ENCODE peak calls at places on chromosomes 6 and 20, in six cellular contexts. U, D, I, S, W and V are unnamed samples.

GRCh38 chr6:88910922-88911778 is 52.3 kb downstream of the RNGTT start:
- DNase-seq in U (no peak), D (no peak), I (no peak), S (no peak), W (no peak), V (no peak)

GRCh38 chr20:15834857-15835256 is 738.4 kb downstream of the KIF16B start:
- DNase-seq in U (no peak), D (no peak), I (no peak), S (no peak), W (no peak), V (no peak)

GRCh38 chr6:8059129-8059528 is 5.1 kb downstream of the BLOC1S5 start:
- DNase-seq in U (no peak), D (peak; percentile 63), I (peak; percentile 16), S (no peak), W (no peak), V (no peak)

GRCh38 chr6:123803862-123804681 is at the start of gene NKAIN2:
- DNase-seq in U (no peak), D (no peak), I (no peak), S (no peak), W (no peak), V (peak; percentile 69)

GRCh38 chr20:4135385-4136077 is 120.2 kb upstream of the RNF24 start:
- DNase-seq in U (peak; percentile 98), D (peak; percentile 99), I (peak; percentile 58), S (no peak), W (peak; percentile 99), V (peak; percentile 32)

GRCh38 chr20:37376791-37377190 is 30.9 kb downstream of the SRC start:
- DNase-seq in U (no peak), D (no peak), I (no peak), S (no peak), W (no peak), V (no peak)

GRCh38 chr6:99875068-99875467 is 119.0 kb downstream of the MCHR2 start:
- DNase-seq in U (no peak), D (no peak), I (no peak), S (no peak), W (no peak), V (no peak)

GRCh38 chr6:145895802-145896201 is 68.4 kb downstream of the SHPRH start:
- DNase-seq in U (peak; percentile 0), D (peak; percentile 28), I (no peak), S (no peak), W (no peak), V (no peak)

GRCh38 chr6:78989191-78989590 is 88.9 kb downstream of the PHIP start:
- DNase-seq in U (no peak), D (no peak), I (no peak), S (no peak), W (no peak), V (no peak)

GRCh38 chr6:82246802-82247633 is 526 bp downstream of the IBTK start:
- DNase-seq in U (peak; percentile 40), D (peak; percentile 30), I (peak; percentile 81), S (no peak), W (peak; percentile 83), V (peak; percentile 64)

DNA sequence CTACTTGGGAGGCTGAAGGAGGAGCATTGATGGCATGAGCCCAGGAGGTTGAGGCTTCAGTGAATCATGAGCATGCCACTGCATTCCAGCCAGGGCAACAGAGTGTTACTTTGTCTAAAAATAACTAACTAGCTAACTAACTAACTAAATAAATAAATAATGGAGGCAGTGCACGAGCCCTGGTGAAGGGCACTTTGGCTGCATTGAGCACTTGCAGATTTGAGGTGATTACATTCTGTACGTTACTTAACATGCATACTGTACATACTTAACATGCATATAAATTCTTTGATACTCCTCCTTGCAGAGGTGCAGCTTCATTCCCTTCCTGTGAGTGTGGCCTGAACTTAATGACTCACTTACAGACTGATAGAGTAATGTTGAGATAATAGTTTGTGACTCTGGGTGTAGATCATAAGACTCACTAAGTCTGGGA is 10.7 kb downstream of the HLA-A start:
- DNase-seq in U (peak; percentile 46), D (peak; percentile 21), I (no peak), S (no peak), W (no peak), V (no peak)
- TF ChIP-seq BHLHE40 in U (no peak), D (no peak), I (no peak), S (no peak), W (no peak), V (no peak)

DNA sequence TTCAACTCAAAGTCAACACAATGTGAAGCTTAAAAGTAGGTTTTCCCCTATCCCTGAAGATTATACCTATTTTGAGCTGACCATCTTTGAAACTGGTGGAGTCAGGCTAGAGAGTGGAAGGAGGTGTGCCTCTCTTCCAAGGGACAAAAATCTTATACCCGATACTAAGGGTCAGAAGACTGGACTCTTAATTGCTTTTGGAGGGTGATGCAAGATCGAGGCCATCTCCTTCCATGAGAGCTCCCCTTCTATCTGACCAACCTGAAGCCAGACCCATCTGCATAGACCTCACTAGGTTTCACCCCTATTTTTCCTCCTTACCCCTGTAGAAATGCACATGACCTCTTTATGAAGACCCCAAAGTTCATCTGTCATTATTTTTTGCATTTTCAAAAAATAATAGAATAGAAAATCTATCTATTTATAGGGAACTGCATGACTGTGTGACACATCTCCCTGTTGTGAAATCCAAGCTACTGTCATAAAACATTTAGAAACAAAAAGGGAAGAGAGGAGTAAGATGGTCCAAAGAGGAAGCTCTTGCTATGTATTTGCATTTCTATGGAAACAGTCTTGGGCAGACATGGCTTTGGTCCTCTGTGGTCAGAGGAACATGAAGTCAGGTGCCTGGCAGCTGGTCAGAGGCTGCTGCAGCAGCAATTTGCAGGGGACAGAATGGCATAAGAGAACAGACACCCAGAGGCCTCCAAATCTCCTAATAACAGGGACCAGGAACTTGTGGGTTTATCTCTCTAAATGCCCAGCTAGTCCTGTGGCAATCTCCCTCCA is 349.2 kb downstream of the MAFB start:
- DNase-seq in U (no peak), D (no peak), I (no peak), S (no peak), W (no peak), V (no peak)
- TF ChIP-seq BHLHE40 in U (no peak), D (no peak), I (no peak), S (no peak), W (no peak), V (no peak)

DNA sequence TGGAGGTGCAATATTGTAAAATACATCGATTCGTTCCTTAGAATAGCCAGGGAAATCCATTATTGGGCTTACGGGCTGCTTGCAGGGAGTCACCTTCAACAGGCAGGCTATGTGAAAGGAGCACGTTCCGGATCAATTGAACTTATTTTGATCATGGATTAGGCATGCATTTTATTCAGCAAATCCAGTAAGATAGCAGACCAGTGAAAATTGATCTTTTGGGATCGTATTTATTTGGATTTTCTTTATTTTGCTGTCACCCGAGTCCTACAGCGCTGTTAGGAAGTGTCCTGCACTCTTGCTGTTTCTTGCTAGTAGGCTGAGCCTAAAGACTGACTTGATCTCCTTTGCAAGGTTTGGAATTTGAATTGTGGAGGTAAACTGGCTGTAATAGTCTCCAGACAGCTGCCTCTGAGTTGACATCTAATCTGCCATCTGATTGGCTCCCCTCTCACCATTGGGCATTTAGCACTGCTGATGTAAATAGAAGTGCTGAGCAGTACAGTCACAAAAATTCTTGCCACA is 3.0 kb downstream of the ARID1B start:
- DNase-seq in U (peak; percentile 38), D (peak; percentile 96), I (peak; percentile 87), S (peak; percentile 71), W (peak; percentile 91), V (peak; percentile 68)
- TF ChIP-seq BHLHE40 in U (no peak), D (no peak), I (no peak), S (no peak), W (no peak), V (no peak)

GRCh38 chr20:8299921-8300320 is 167.9 kb downstream of the PLCB1 start:
- DNase-seq in U (no peak), D (peak; percentile 81), I (no peak), S (no peak), W (no peak), V (no peak)

GRCh38 chr20:8305449-8305978 is 173.4 kb downstream of the PLCB1 start:
- DNase-seq in U (peak; percentile 8), D (peak; percentile 33), I (peak; percentile 63), S (peak; percentile 30), W (peak; percentile 83), V (peak; percentile 63)

GRCh38 chr20:8303651-8304050 is 171.6 kb downstream of the PLCB1 start:
- DNase-seq in U (no peak), D (no peak), I (no peak), S (no peak), W (no peak), V (no peak)

GRCh38 chr20:8304124-8304800 is 172.2 kb downstream of the PLCB1 start:
- DNase-seq in U (no peak), D (no peak), I (no peak), S (no peak), W (no peak), V (no peak)

DNA sequence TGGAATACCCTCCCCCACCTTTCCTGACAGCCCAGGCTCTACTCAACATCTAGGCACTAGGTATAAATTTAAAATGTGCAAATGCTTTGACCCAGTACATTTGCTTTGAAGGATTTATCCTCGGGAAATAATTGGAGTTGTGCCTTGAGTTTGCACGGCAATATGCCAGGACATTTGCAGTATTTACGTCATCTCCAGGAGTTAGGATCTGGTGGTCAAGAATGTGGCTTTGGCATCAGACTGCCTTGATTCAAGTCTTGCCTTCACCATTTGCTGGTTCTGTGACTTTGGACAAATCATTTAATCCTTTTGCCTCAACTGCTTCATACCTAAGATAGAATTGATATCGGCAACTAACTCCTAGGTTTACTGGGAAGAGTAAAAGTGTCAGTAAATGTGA is 169.6 kb downstream of the PLCB1 start:
- DNase-seq in U (no peak), D (no peak), I (no peak), S (no peak), W (no peak), V (no peak)
- TF ChIP-seq BHLHE40 in U (no peak), D (no peak), I (no peak), S (no peak), W (no peak), V (no peak)

GRCh38 chr6:49852975-49853374 is 13.4 kb downstream of the CRISP1 start:
- DNase-seq in U (no peak), D (no peak), I (peak; percentile 40), S (no peak), W (no peak), V (no peak)

DNA sequence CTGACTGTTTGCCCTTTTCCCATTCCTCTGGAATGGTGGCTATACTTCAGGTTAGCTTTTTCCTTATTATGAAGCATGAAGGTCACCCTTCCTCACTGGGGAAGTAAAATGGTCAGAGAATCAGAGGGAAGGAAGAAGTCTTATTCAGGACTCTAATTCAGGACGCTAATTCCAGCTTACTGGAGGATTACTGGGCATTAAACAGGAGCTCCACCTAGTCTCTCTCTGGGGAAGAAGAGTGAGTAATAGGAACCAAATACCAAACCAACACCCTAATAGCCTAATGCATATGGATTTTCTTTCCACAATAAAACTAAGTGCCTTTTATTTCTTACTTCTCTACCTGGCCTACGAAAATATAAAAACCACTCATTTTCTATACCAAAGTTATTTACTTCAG is 10.1 kb downstream of the CRISP1 start:
- DNase-seq in U (no peak), D (no peak), I (no peak), S (no peak), W (no peak), V (no peak)
- TF ChIP-seq BHLHE40 in U (no peak), D (no peak), I (no peak), S (no peak), W (no peak), V (no peak)